ENCODE peak calls at places on chromosomes 5 and 9, in nine cellular contexts. E is KG1, Y is NCI-H1930, P is posterior cingulate gyrus, B is RCC 7860, M is psoas muscle, C is AG04450, L is kidney tubule cell, K is G401. A is an unnamed sample.

GRCh38 chr9:93634311-93635185 is 58.2 kb downstream of the PHF2 start:
- DNase-seq in E (no peak), Y (no peak), P (no peak), B (no peak), M (no peak), C (no peak), L (no peak), K (peak; percentile 63), A (no peak)

GRCh38 chr5:154368041-154368800 is 77.6 kb upstream of the SAP30L start:
- DNase-seq in E (no peak), Y (no peak), P (no peak), B (peak; percentile 87), M (no peak), C (peak; percentile 83), L (peak; percentile 91), K (peak; percentile 11), A (peak; percentile 93)

GRCh38 chr5:178237431-178238312 is 5.1 kb upstream of the PHYKPL start:
- DNase-seq in E (no peak), Y (no peak), P (no peak), B (no peak), M (no peak), C (no peak), L (peak; percentile 35), K (no peak), A (no peak)

GRCh38 chr5:77168187-77168883 is 42.1 kb upstream of the PDE8B start:
- DNase-seq in E (no peak), Y (no peak), P (peak; percentile 80), B (no peak), M (peak; percentile 67), C (no peak), L (peak; percentile 56), K (peak; percentile 88), A (no peak)

GRCh38 chr9:68694125-68694524 is 10.9 kb upstream of the PIP5K1B start:
- DNase-seq in E (no peak), Y (no peak), P (no peak), B (no peak), M (no peak), C (no peak), L (no peak), K (no peak), A (no peak)

GRCh38 chr5:120463991-120464626 is at the start of gene PRR16:
- DNase-seq in E (no peak), Y (peak; percentile 22), P (peak; percentile 26), B (no peak), M (peak; percentile 69), C (no peak), L (peak; percentile 46), K (peak; percentile 73), A (no peak)

GRCh38 chr5:135140805-135141204 is 106.8 kb upstream of the PITX1 start:
- DNase-seq in E (no peak), Y (no peak), P (no peak), B (peak; percentile 93), M (peak; percentile 37), C (no peak), L (peak; percentile 89), K (no peak), A (no peak)

GRCh38 chr5:35047785-35048404 is at the start of gene AGXT2:
- DNase-seq in E (no peak), Y (no peak), P (no peak), B (peak; percentile 60), M (no peak), C (no peak), L (peak; percentile 64), K (no peak), A (no peak)

GRCh38 chr5:177195307-177195952 is 61.9 kb downstream of the NSD1 start:
- DNase-seq in E (no peak), Y (no peak), P (no peak), B (peak; percentile 11), M (no peak), C (no peak), L (no peak), K (no peak), A (no peak)

GRCh38 chr9:124348831-124349230 is 66.4 kb downstream of the PSMB7 start:
- DNase-seq in E (no peak), Y (no peak), P (peak; percentile 10), B (no peak), M (no peak), C (no peak), L (no peak), K (no peak), A (no peak)

GRCh38 chr5:137190441-137190840 is 308.7 kb downstream of the SPOCK1 start:
- DNase-seq in E (no peak), Y (no peak), P (no peak), B (no peak), M (no peak), C (no peak), L (peak; percentile 33), K (no peak), A (no peak)

GRCh38 chr5:107461770-107462169 is 209.0 kb downstream of the EFNA5 start:
- DNase-seq in E (no peak), Y (no peak), P (no peak), B (peak; percentile 65), M (no peak), C (no peak), L (peak; percentile 81), K (no peak), A (no peak)